ENCODE peak calls at places on chromosomes 5 and 9, in nine cellular contexts. T, D, A, C, Y, U, L, V and X are unnamed samples.

GRCh38 chr5:28281381-28281780 is 1243.0 kb upstream of the CDH9 start:
- DNase-seq in T (no peak), D (no peak), A (no peak), C (no peak), Y (no peak), U (peak), L (no peak), V (no peak), X (no peak)

GRCh38 chr5:138748630-138749081 is 4.6 kb upstream of the CTNNA1 start:
- DNase-seq in T (no peak), D (no peak), A (no peak), C (no peak), Y (peak), U (peak), L (no peak), V (no peak), X (no peak)

GRCh38 chr5:122493091-122493775 is 181.2 kb downstream of the SNCAIP start:
- DNase-seq in T (peak), D (no peak), A (no peak), C (peak), Y (no peak), U (no peak), L (no peak), V (no peak), X (no peak)

GRCh38 chr9:93654351-93654961 is 78.1 kb downstream of the PHF2 start:
- DNase-seq in T (no peak), D (no peak), A (no peak), C (no peak), Y (no peak), U (no peak), L (no peak), V (no peak), X (no peak)

GRCh38 chr5:68259696-68260095 is 44.1 kb downstream of the PIK3R1 start:
- DNase-seq in T (no peak), D (no peak), A (no peak), C (no peak), Y (no peak), U (no peak), L (no peak), V (no peak), X (no peak)

GRCh38 chr9:97551308-97551707 is 49.8 kb downstream of the TMOD1 start:
- DNase-seq in T (no peak), D (no peak), A (no peak), C (no peak), Y (no peak), U (no peak), L (no peak), V (no peak), X (no peak)

GRCh38 chr9:104091028-104091590 is 3.0 kb upstream of the SMC2 start:
- DNase-seq in T (no peak), D (no peak), A (no peak), C (no peak), Y (no peak), U (no peak), L (no peak), V (no peak), X (no peak)

GRCh38 chr9:20262611-20263010 is 359.7 kb downstream of the MLLT3 start:
- DNase-seq in T (no peak), D (no peak), A (no peak), C (no peak), Y (no peak), U (no peak), L (no peak), V (no peak), X (no peak)

GRCh38 chr9:131028931-131029573 is 20.1 kb downstream of the LAMC3 start:
- DNase-seq in T (no peak), D (no peak), A (no peak), C (no peak), Y (no peak), U (no peak), L (no peak), V (no peak), X (no peak)

GRCh38 chr9:72428329-72428728 is 63.3 kb upstream of the ZFAND5 start:
- DNase-seq in T (no peak), D (no peak), A (no peak), C (no peak), Y (no peak), U (peak), L (no peak), V (no peak), X (no peak)

GRCh38 chr5:1882337-1883119 is at the start of gene IRX4:
- DNase-seq in T (no peak), D (no peak), A (no peak), C (peak), Y (no peak), U (peak), L (no peak), V (no peak), X (no peak)

GRCh38 chr5:116702776-116703175 is 128.2 kb upstream of the SEMA6A start:
- DNase-seq in T (no peak), D (no peak), A (no peak), C (no peak), Y (no peak), U (no peak), L (no peak), V (no peak), X (no peak)

GRCh38 chr5:55672477-55672911 is 39.6 kb downstream of the SLC38A9 start:
- DNase-seq in T (no peak), D (no peak), A (no peak), C (no peak), Y (no peak), U (no peak), L (no peak), V (no peak), X (no peak)

GRCh38 chr5:143051244-143052058 is 281.3 kb downstream of the ARHGAP26 start:
- DNase-seq in T (peak), D (no peak), A (no peak), C (peak), Y (no peak), U (peak), L (no peak), V (no peak), X (no peak)

GRCh38 chr5:177496111-177497010 is 1.0 kb downstream of the PDLIM7 start:
- DNase-seq in T (no peak), D (peak), A (peak), C (peak), Y (peak), U (peak), L (no peak), V (no peak), X (peak)

GRCh38 chr9:16154570-16155078 is 601.8 kb downstream of the CCDC171 start:
- DNase-seq in T (peak), D (peak), A (peak), C (peak), Y (no peak), U (peak), L (peak), V (no peak), X (peak)

GRCh38 chr5:137735531-137736284 is at the start of gene KLHL3:
- DNase-seq in T (peak), D (peak), A (peak), C (peak), Y (no peak), U (peak), L (peak), V (peak), X (peak)

GRCh38 chr9:77614671-77615070 is 33.5 kb downstream of the GNA14 start:
- DNase-seq in T (no peak), D (no peak), A (no peak), C (no peak), Y (no peak), U (no peak), L (no peak), V (no peak), X (no peak)

GRCh38 chr9:117145081-117145480 is 269.8 kb downstream of the ASTN2 start:
- DNase-seq in T (no peak), D (no peak), A (no peak), C (no peak), Y (no peak), U (no peak), L (no peak), V (no peak), X (no peak)

GRCh38 chr5:112467467-112467866 is 48.4 kb upstream of the EPB41L4A start:
- DNase-seq in T (no peak), D (no peak), A (no peak), C (no peak), Y (no peak), U (no peak), L (no peak), V (no peak), X (no peak)

GRCh38 chr9:129568560-129569505 is 52.1 kb downstream of the C9orf50 start:
- DNase-seq in T (no peak), D (peak), A (no peak), C (peak), Y (no peak), U (peak), L (no peak), V (no peak), X (no peak)